ENCODE peak calls at places on chromosome 12, in ten cellular contexts. C is stimulated activated CD4-positive, alpha-beta T cell treated with anti-CD3 and anti-CD28 coated beads, Interleukin-4, amount 100 ng/mL, for 1 hour; Y is dermis microvascular lymphatic vessel endothelial cell; J is aorta; M is choroid plexus epithelial cell; H is kidney; S is B cell; R is adipocyte; I is AG10803; P is H54. V is an unnamed sample.

GRCh38 chr12:119068129-119068856 is 87.0 kb downstream of the SRRM4 start:
- DNase-seq in C (no peak), H (no peak), J (no peak), I (no peak), S (no peak), Y (no peak), M (no peak), P (no peak), R (no peak), V (no peak)

GRCh38 chr12:46472893-46473633 is 100.5 kb upstream of the SLC38A2 start:
- DNase-seq in S (no peak), Y (peak), J (no peak), P (no peak), M (peak), R (peak), I (peak), H (no peak), C (no peak), V (no peak)

GRCh38 chr12:48968004-48968403 is 3.5 kb downstream of the WNT10B start:
- DNase-seq in M (no peak), C (no peak), H (no peak), P (peak), I (no peak), S (no peak), R (no peak), J (no peak), Y (no peak), V (no peak)

GRCh38 chr12:48776956-48777355 is 11.9 kb downstream of the ADCY6 start:
- DNase-seq in S (no peak), M (no peak), P (no peak), H (no peak), J (no peak), R (no peak), Y (no peak), I (no peak), C (no peak), V (no peak)

GRCh38 chr12:59632408-59632807 is 36.6 kb downstream of the SLC16A7 start:
- DNase-seq in Y (no peak), H (no peak), M (no peak), J (no peak), I (peak), C (no peak), S (no peak), R (peak), P (no peak), V (no peak)

GRCh38 chr12:11584213-11584855 is 65.1 kb upstream of the ETV6 start:
- DNase-seq in P (no peak), C (no peak), Y (no peak), S (no peak), J (no peak), R (peak), I (peak), M (no peak), H (no peak), V (no peak)

GRCh38 chr12:132282950-132283771 is 46.2 kb downstream of the GALNT9 start:
- DNase-seq in J (no peak), M (no peak), H (peak), I (no peak), R (no peak), S (no peak), P (no peak), C (no peak), Y (no peak), V (no peak)

GRCh38 chr12:120651821-120652220 is 11.4 kb downstream of the CABP1 start:
- DNase-seq in R (peak), C (no peak), P (no peak), S (no peak), Y (no peak), I (peak), J (no peak), H (peak), M (peak), V (no peak)